ENCODE peak calls at places on chromosomes 4 and X, in four cellular contexts. A is PC-9, K is sigmoid colon, J is left lung. X is an unnamed sample. For H3K4me1, the result is how much of the 10 kb centered on the place peaks cover.

GRCh38 chrX:112058766-112059165 is 23.8 kb downstream of the TRPC5 start:
- DNase-seq in A (no peak), K (no peak), J (no peak), X (no peak)

GRCh38 chr4:54942735-54943134 is 182.7 kb downstream of the KDR start:
- DNase-seq in A (no peak), K (no peak), J (no peak), X (no peak)

GRCh38 chr4:156557962-156558361 is 413.6 kb downstream of the PDGFC start:
- DNase-seq in A (no peak), K (no peak), J (no peak), X (no peak)

GRCh38 chrX:13167444-13168207 is 123.2 kb upstream of the FAM9C start:
- DNase-seq in A (no peak), K (no peak), J (no peak), X (no peak)

GRCh38 chr4:37383579-37384229 is 139.2 kb downstream of the NWD2 start:
- DNase-seq in A (no peak), K (no peak), J (no peak), X (no peak)

GRCh38 chr4:110823251-110823650 is 200.4 kb upstream of the PITX2 start:
- DNase-seq in A (no peak), K (no peak), J (no peak), X (no peak)

GRCh38 chr4:127616898-127617297 is 15.9 kb upstream of the INTU start:
- DNase-seq in A (no peak), K (no peak), J (no peak), X (no peak)

GRCh38 chr4:129167640-129168260 is 71.8 kb downstream of the C4orf33 start:
- DNase-seq in A (no peak), K (no peak), J (peak), X (no peak)

GRCh38 chr4:2788532-2789103 is 4.3 kb upstream of the SH3BP2 start:
- DNase-seq in A (no peak), K (peak), J (no peak), X (peak)

GRCh38 chr4:76256032-76256431 is 4.5 kb downstream of the FAM47E start:
- DNase-seq in A (no peak), K (no peak), J (no peak), X (no peak)

GRCh38 chrX:129769467-129770154 is 10.1 kb upstream of the SASH3 start:
- DNase-seq in A (no peak), K (no peak), J (no peak), X (peak)

GRCh38 chr4:142419712-142420111 is 426.4 kb downstream of the INPP4B start:
- DNase-seq in A (no peak), K (no peak), J (no peak), X (no peak)

GRCh38 chr4:169207436-169208089 is 63.2 kb downstream of the SH3RF1 start:
- DNase-seq in A (no peak), K (no peak), J (no peak), X (no peak)
- H3K4me1 ChIP-seq in A (under half), K (under half), J (under half), X (under half)

GRCh38 chr4:152540293-152540674 is 4.4 kb upstream of the FBXW7 start:
- DNase-seq in A (no peak), K (no peak), J (no peak), X (no peak)
- TF ChIP-seq CTCF in A (no peak), K (no peak), J (no peak), X (no peak)

DNA sequence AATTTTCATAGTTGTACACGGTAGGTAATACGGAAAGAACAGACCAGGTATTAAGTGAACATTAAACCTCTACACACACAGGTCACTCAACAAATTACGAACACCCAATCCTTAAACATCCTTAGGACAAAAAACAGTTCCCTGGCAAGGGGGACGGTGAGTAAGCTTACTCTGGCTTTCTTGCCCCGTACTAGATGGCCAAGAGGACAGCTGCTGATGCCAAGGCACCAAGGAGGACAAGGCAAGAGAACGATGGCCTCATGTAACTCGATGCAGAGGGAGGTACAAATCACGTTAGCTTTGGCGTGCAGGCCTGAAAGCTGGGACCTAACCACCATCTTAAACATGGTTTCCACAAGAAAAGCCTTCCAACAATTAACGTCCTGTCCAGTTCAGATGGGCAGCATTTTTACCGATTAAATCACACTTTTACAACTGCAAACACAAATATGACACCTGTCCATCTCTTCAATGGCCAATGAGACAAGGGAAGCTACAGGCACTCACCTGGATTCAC is 23.7 kb downstream of the FAT1 start:
- DNase-seq in A (no peak), K (no peak), J (no peak), X (no peak)
- H3K4me1 ChIP-seq in A (under half), K (under half), J (under half), X (under half)

GRCh38 chrX:51866156-51866555 is 27.3 kb upstream of the MAGED1 start:
- DNase-seq in A (no peak), K (no peak), J (no peak), X (no peak)

GRCh38 chrX:51862920-51863319 is 30.5 kb upstream of the MAGED1 start:
- DNase-seq in A (no peak), K (no peak), J (no peak), X (no peak)

GRCh38 chrX:51857159-51857733 is 36.2 kb upstream of the MAGED1 start:
- DNase-seq in A (no peak), K (no peak), J (no peak), X (no peak)

GRCh38 chrX:51855698-51856097 is 37.7 kb upstream of the MAGED1 start:
- DNase-seq in A (no peak), K (no peak), J (no peak), X (no peak)

GRCh38 chrX:51860679-51861078 is 32.7 kb upstream of the MAGED1 start:
- DNase-seq in A (no peak), K (no peak), J (no peak), X (no peak)
- TF ChIP-seq CTCF in A (peak), K (no peak), J (no peak), X (peak)